ENCODE peak calls at places on chromosomes 1 and 21, in four cellular contexts. B is HepG2, Q is K562, D is H1. V is an unnamed sample.
A peak's percentile ranks its signal among the peaks of the same experiment; 100 is the strongest.

GRCh38 chr1:185934476-185935189 is 200.4 kb downstream of the HMCN1 start:
- DNase-seq in B (no peak), Q (no peak), D (no peak), V (peak; percentile 18)

GRCh38 chr1:230822092-230822581 is 46.2 kb downstream of the C1orf198 start:
- DNase-seq in B (no peak), Q (no peak), D (no peak), V (no peak)

GRCh38 chr1:221487781-221488520 is 253.9 kb downstream of the DUSP10 start:
- DNase-seq in B (no peak), Q (no peak), D (no peak), V (peak; percentile 74)

GRCh38 chr1:245378352-245379144 is 223.8 kb downstream of the KIF26B start:
- DNase-seq in B (no peak), Q (no peak), D (peak; percentile 53), V (no peak)

GRCh38 chr1:165434264-165434663 is 10.7 kb downstream of the RXRG start:
- DNase-seq in B (no peak), Q (no peak), D (no peak), V (no peak)

GRCh38 chr1:19169642-19170041 is 40.4 kb downstream of the UBR4 start:
- DNase-seq in B (no peak), Q (peak; percentile 44), D (no peak), V (no peak)

GRCh38 chr1:58964880-58965279 is 181.0 kb upstream of the JUN start:
- DNase-seq in B (peak; percentile 51), Q (no peak), D (no peak), V (no peak)

GRCh38 chr1:182169203-182169602 is 107.7 kb upstream of the ZNF648 start:
- DNase-seq in B (no peak), Q (no peak), D (no peak), V (no peak)

GRCh38 chr1:173062156-173062938 is 11.6 kb upstream of the TNFSF18 start:
- DNase-seq in B (peak; percentile 2), Q (no peak), D (no peak), V (peak; percentile 29)

GRCh38 chr1:230146709-230147108 is 79.7 kb downstream of the GALNT2 start:
- DNase-seq in B (no peak), Q (no peak), D (no peak), V (no peak)

GRCh38 chr1:147171399-147172167 is 687 bp downstream of the PRKAB2 start:
- DNase-seq in B (no peak), Q (peak; percentile 35), D (no peak), V (peak; percentile 30)

GRCh38 chr1:67642694-67643093 is 42.3 kb upstream of the GADD45A start:
- DNase-seq in B (no peak), Q (no peak), D (no peak), V (no peak)

GRCh38 chr1:186536272-186536905 is 75.5 kb upstream of the PDC start:
- DNase-seq in B (no peak), Q (no peak), D (no peak), V (no peak)

DNA sequence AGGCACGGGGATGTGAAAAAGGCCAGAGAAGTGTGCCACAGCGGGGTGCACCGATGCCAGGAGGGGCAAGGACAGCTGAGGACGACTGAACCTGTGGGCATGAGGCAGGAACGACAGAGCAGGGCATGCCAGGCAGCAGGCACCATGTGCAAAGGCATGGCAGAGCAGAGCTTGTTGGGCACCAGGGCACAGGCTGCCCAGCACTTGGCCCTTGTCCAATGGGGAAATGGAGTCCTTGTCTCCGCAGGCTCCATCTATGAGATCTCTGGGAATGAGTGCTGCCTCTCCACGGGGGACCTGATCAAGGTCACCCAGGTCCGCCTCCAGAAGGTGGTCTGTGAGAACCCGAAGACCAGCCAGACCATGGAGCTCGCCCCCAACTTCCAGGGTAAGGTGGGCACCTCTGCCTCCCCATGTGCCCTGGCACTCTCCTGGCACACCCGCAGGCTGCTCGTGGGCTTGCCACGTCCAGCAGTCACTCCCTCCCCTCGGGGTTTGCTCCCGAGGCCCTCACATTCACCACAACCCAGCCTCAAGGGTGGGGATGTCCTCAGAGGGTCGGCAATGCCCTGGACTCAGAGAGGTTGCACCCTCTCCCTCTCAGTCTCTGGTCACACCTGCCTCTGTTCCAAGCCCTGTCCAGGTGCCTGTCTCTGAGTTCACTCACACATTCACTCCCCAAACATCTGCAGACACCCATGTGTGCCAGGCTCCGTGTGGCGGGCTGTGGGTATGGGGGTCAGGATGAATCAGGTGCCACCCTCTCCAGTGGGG is 4.2 kb downstream of the THEMIS2 start:
- DNase-seq in B (no peak), Q (no peak), D (no peak), V (no peak)
- TF ChIP-seq RNF2 in B (no peak), Q (no peak), D (no peak), V (no peak)

GRCh38 chr1:14369526-14370213 is 228.8 kb upstream of the KAZN start:
- DNase-seq in B (no peak), Q (no peak), D (no peak), V (no peak)
- TF ChIP-seq RNF2 in B (no peak), Q (no peak), D (no peak), V (no peak)

DNA sequence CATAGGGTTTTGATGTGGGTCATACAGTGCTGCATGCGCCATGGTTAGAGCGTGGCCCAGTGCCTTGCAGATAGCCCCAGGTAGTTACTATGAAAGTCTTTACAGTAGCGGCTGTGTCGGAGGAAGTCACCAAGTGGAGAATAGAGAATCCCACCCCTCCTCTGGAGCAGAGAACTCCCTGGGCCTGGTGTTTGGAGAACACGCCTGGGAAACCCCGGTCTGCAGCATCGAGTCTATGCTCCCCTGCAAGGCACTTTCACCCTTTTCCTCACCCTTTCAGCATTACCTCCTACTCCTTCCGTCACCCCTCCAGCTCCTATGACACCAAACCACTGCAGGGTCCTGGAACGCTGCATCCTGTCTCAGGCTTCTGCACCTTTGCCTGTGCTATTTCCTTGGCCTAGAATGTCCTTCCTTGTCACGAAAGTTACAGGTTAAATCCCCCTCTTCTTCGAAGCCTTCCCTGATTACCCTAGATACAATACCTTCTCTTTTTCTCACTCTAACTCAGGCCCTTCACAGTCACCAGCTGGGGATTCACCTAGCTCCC is 2.7 kb upstream of the SLC1A7 start:
- DNase-seq in B (no peak), Q (no peak), D (no peak), V (no peak)
- TF ChIP-seq RNF2 in B (no peak), Q (no peak), D (no peak), V (no peak)

GRCh38 chr21:42111811-42112210 is 40.7 kb downstream of the UMODL1 start:
- DNase-seq in B (no peak), Q (no peak), D (no peak), V (no peak)
- TF ChIP-seq RNF2 in B (no peak), Q (no peak), D (no peak), V (no peak)

GRCh38 chr1:107949467-107950253 is 15.3 kb downstream of the VAV3 start:
- DNase-seq in B (no peak), Q (no peak), D (no peak), V (no peak)
- TF ChIP-seq RNF2 in B (no peak), Q (no peak), D (no peak), V (no peak)

GRCh38 chr1:153617677-153618076 is 1.6 kb upstream of the S100A14 start:
- DNase-seq in B (no peak), Q (peak; percentile 73), D (peak; percentile 54), V (no peak)
- TF ChIP-seq RNF2 in B (no peak), Q (no peak), D (no peak), V (no peak)

GRCh38 chr1:212699104-212699838 is 369 bp downstream of the BATF3 start:
- DNase-seq in B (peak; percentile 16), Q (peak; percentile 75), D (peak; percentile 33), V (peak; percentile 66)
- TF ChIP-seq RNF2 in B (peak; percentile 66), Q (peak; percentile 73), D (no peak), V (peak; percentile 57)

V was measured in A549.